ENCODE peak calls at places on chromosome 3, in ten cellular contexts. R is skeletal muscle cell; N is stimulated activated CD4-positive, alpha-beta T cell treated with anti-CD3 and anti-CD28 coated beads, Interleukin-2, amount 100 ng/mL, for 48 hours; K is T follicular helper cell; B is fibroblast of villous mesenchyme; P is NCI-H774; W is left cardiac atrium; O is memory B cell; A is caudate nucleus; Z is activated T-helper 1 cell treated with anti-CD3 and anti-CD28 coated beads, Interleukin-12 subunit alpha, Interleukin-12 subunit beta, Interleukin-2, Interleukin-4 antibody, amounts not matched to agents 30 ng/mL and 10 ng/mL and 1 ng/mL, durations not matched to agents 14 hours and 24 hours and 36 hours. V is an unnamed sample.

GRCh38 chr3:171809513-171810277 is 588 bp downstream of the PLD1 start:
- DNase-seq in R (peak; percentile 93), N (peak; percentile 26), K (no peak), B (peak; percentile 89), P (peak; percentile 89), W (peak; percentile 92), O (no peak), A (peak; percentile 63), Z (peak; percentile 27), V (no peak)

GRCh38 chr3:194035406-194036138 is 100.4 kb upstream of the HES1 start:
- DNase-seq in R (no peak), N (no peak), K (no peak), B (no peak), P (no peak), W (no peak), O (no peak), A (no peak), Z (no peak), V (no peak)

GRCh38 chr3:5294360-5294759 is 106.9 kb downstream of the EDEM1 start:
- DNase-seq in R (no peak), N (no peak), K (no peak), B (no peak), P (no peak), W (no peak), O (no peak), A (no peak), Z (no peak), V (no peak)

GRCh38 chr3:12440927-12441326 is 43.4 kb upstream of the TSEN2 start:
- DNase-seq in R (peak; percentile 88), N (no peak), K (no peak), B (peak; percentile 56), P (no peak), W (peak; percentile 82), O (no peak), A (no peak), Z (no peak), V (no peak)

GRCh38 chr3:113600418-113601185 is 68.2 kb downstream of the SIDT1 start:
- DNase-seq in R (no peak), N (no peak), K (no peak), B (no peak), P (no peak), W (no peak), O (no peak), A (no peak), Z (no peak), V (no peak)

GRCh38 chr3:13825317-13825590 is 54.6 kb downstream of the WNT7A start:
- DNase-seq in R (no peak), N (no peak), K (no peak), B (no peak), P (no peak), W (no peak), O (no peak), A (no peak), Z (no peak), V (no peak)

GRCh38 chr3:8621872-8622271 is 22.7 kb downstream of the SSUH2 start:
- DNase-seq in R (peak; percentile 83), N (no peak), K (no peak), B (peak; percentile 92), P (no peak), W (no peak), O (no peak), A (no peak), Z (no peak), V (no peak)

GRCh38 chr3:41112466-41112865 is 86.8 kb upstream of the CTNNB1 start:
- DNase-seq in R (no peak), N (no peak), K (no peak), B (no peak), P (no peak), W (no peak), O (no peak), A (no peak), Z (no peak), V (no peak)

GRCh38 chr3:36991923-36992805 is 767 bp downstream of the EPM2AIP1 start:
- DNase-seq in R (peak; percentile 39), N (no peak), K (no peak), B (peak; percentile 74), P (no peak), W (no peak), O (no peak), A (no peak), Z (peak; percentile 16), V (peak; percentile 31)

GRCh38 chr3:51276046-51276445 is 109.0 kb upstream of the MANF start:
- DNase-seq in R (no peak), N (no peak), K (no peak), B (no peak), P (no peak), W (no peak), O (no peak), A (no peak), Z (no peak), V (no peak)